ENCODE peak calls at places on chromosomes 16 and 17, in ten cellular contexts. G is testis, C is ovary, F is GM12878, S is endothelial cell of umbilical vein, M is esophagus muscularis mucosa, Q is suprapubic skin, W is body of pancreas, T is heart left ventricle, H is prostate gland. K is an unnamed sample. For H3K27me3, the result is how much of the 10 kb centered on the place peaks cover.

GRCh38 chr16:88052661-88053060 is 101.4 kb downstream of the BANP start:
- DNase-seq in G (no peak), M (no peak), W (no peak), C (no peak), H (no peak), Q (no peak), S (no peak), F (no peak), T (no peak), K (no peak)

GRCh38 chr17:80104321-80104955 is 3.1 kb downstream of the GAA start:
- DNase-seq in M (no peak), W (no peak), T (no peak), Q (no peak), F (no peak), C (peak), H (no peak), S (no peak), G (peak), K (no peak)

GRCh38 chr16:85614338-85615013 is 1.4 kb downstream of the GSE1 start:
- DNase-seq in W (peak), Q (no peak), S (no peak), T (no peak), G (no peak), F (no peak), M (no peak), H (no peak), C (peak), K (no peak)

GRCh38 chr16:3587547-3588110 is 10.4 kb upstream of the NLRC3 start:
- DNase-seq in Q (no peak), C (no peak), M (no peak), H (no peak), S (no peak), F (no peak), T (no peak), G (no peak), W (no peak), K (no peak)

GRCh38 chr17:42554250-42555121 is 1.8 kb downstream of the HSD17B1 start:
- DNase-seq in Q (peak), H (peak), G (peak), M (peak), C (peak), W (peak), F (no peak), T (peak), S (peak), K (no peak)

GRCh38 chr17:44546711-44547606 is 10.3 kb upstream of the FZD2 start:
- DNase-seq in F (no peak), G (no peak), W (no peak), H (no peak), M (no peak), S (peak), Q (no peak), C (no peak), T (no peak), K (no peak)

GRCh38 chr17:77681820-77682219 is 276.7 kb upstream of the TNRC6C start:
- DNase-seq in T (peak), C (peak), Q (peak), M (no peak), W (no peak), S (no peak), F (no peak), G (peak), H (peak), K (no peak)

GRCh38 chr17:70017112-70017511 is 57.9 kb upstream of the KCNJ16 start:
- DNase-seq in W (no peak), G (no peak), H (no peak), C (no peak), Q (no peak), M (no peak), T (no peak), F (no peak), S (no peak), K (no peak)

GRCh38 chr16:56911771-56912541 is 20.0 kb upstream of the HERPUD1 start:
- DNase-seq in Q (no peak), G (peak), C (peak), W (no peak), F (peak), M (no peak), H (no peak), S (no peak), T (peak), K (no peak)

GRCh38 chr17:78266771-78267170 is 35.3 kb downstream of the TMEM235 start:
- DNase-seq in M (no peak), H (no peak), T (no peak), Q (no peak), F (no peak), C (no peak), S (no peak), G (no peak), W (no peak), K (no peak)

GRCh38 chr16:4389051-4389955 is 17.7 kb downstream of the VASN start:
- DNase-seq in F (no peak), C (no peak), M (no peak), T (no peak), S (no peak), G (no peak), Q (no peak), W (no peak), H (no peak), K (no peak)

GRCh38 chr17:64718058-64718457 is 56.0 kb upstream of the SMURF2 start:
- DNase-seq in W (no peak), G (no peak), S (no peak), F (no peak), H (no peak), C (no peak), Q (no peak), T (no peak), M (no peak), K (no peak)

GRCh38 chr17:43733956-43734355 is 24.6 kb downstream of the SOST start:
- DNase-seq in F (no peak), W (no peak), G (no peak), H (no peak), T (no peak), S (no peak), C (no peak), Q (no peak), M (no peak), K (no peak)

GRCh38 chr16:65657556-65657955 is 535.7 kb upstream of the CDH11 start:
- DNase-seq in F (no peak), T (no peak), W (no peak), G (no peak), M (no peak), S (no peak), Q (no peak), C (no peak), H (no peak), K (no peak)

GRCh38 chr16:67726106-67727034 is 7.3 kb upstream of the GFOD2 start:
- DNase-seq in M (no peak), S (peak), W (no peak), F (no peak), C (peak), G (no peak), T (no peak), H (no peak), Q (no peak), K (no peak)

DNA sequence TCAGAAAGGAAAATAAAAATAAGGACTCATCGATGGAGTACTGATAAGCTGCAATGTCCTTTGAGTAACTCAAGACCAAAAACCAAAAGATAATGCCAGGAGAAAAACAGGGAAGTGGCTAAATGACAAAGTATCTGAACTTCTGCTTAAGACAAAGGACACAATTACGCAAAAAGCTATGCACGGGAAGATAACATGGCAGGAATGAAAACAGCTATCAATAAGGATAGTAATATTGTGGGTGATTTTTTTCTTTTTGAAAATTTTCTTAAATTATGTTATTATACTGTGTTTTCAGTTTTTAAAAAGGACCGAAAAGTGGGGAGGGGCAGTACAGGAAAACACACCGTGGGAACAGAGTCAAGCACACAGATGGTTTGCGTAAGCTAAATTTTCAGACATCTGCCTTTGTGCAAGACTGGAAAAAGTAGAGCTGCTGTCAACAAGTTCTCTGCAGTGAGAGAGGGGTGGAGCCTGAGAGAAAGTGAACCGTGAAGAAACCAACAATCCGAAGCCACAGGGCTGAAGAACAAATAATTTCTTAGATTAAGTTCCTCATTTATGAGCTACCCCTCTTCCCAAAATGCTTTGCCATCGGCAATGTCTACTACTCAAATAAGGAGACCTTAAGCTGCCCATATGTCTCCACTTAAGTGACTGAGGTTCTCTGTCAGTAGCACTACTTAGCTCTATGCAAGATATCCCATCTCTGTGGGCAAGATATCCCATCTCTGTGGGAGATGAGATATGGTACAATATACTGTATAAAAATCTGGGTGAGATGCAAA is 99.9 kb upstream of the CORO6 start:
- DNase-seq in C (no peak), Q (no peak), T (peak), S (peak), W (peak), G (peak), M (peak), F (peak), H (peak), K (no peak)
- TF ChIP-seq POLR2A in C (no peak), Q (no peak), T (no peak), S (no peak), W (no peak), G (no peak), M (peak), F (peak), H (no peak), K (no peak)

DNA sequence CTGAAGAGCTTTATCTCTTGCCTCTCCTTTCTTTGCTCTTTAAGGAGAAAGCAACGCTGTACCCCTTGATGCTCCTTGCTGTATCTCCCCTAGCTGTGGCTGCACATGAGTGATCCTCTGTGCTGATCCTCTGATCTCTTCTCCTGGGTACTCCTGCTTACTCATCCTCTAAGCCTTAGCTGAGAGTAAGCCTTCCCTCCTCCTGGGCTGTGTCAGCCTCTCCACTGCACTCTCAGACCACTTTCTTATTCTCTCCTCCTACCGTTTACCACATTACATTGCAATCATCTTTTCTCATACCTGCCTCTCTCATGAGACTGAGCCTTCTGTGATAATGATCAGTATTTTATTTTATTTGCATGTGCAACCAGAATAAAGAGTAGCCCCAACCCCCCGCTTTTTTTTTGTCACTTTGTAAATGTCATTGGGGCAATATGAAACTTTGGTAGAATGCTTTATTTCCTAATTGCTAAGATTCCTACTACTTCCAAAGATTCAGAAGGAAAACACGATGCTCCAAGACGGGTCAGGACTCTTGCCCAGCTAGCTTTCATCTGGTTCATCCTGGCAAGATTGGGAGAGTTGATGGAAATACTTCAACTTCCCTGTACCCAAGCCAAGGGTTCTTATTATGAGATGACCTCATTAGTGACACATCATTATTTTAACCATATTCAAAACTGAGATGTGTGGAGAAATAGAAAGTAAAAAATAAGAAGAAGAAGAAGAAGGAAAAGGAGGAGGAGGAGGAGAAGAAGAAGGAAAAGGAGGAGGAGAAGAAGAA is 25.3 kb downstream of the SOX9 start:
- DNase-seq in W (no peak), T (no peak), F (no peak), C (no peak), Q (no peak), M (no peak), G (no peak), S (no peak), H (no peak), K (no peak)
- TF ChIP-seq CTCF in W (no peak), T (no peak), F (no peak), C (no peak), Q (no peak), M (no peak), G (no peak), S (no peak), H (no peak), K (no peak)

DNA sequence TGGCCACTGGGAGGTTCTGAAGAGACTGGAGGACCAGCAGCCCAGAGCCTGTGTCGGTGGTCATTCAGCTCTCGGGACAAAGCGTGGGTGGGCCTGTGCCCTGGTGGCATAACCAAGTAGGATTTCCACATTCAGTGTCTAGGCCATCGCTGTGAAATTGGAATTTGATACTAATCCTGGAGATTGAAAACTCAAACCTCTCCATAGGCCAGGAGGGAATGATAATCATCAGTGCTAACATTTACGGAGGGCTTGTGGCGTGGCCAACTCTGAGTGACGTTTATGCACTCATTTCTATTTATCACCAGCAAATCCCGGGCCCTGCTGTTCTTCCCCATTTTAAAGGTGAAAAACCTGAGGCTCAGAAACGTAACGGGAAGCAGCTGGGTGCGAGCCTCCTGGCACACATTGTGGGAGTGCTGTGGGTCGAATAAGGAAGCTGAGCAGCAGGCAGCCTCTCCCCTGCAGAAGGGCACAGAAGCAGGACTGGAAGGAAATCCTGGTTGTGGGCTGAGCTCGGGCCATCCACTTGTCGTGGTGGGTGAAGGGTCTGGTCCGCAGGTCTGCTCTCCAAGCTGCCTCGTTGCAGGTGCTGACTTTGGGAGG is 33.1 kb downstream of the RAI1 start:
- DNase-seq in G (no peak), S (no peak), M (no peak), C (no peak), F (no peak), T (no peak), H (no peak), W (no peak), Q (no peak), K (no peak)
- H3K27me3 ChIP-seq in G (under half), S (under half), M (under half), C (under half), F (under half), T (under half), H (under half), W (under half), Q (under half), K (under half)

GRCh38 chr16:31501966-31502348 is 6.2 kb downstream of the RUSF1 start:
- DNase-seq in Q (no peak), W (no peak), C (no peak), S (no peak), G (no peak), M (no peak), T (no peak), F (no peak), H (no peak), K (no peak)

GRCh38 chr16:31504159-31504558 is 4.0 kb downstream of the RUSF1 start:
- DNase-seq in H (no peak), F (no peak), C (no peak), T (no peak), S (peak), Q (no peak), M (no peak), G (no peak), W (no peak), K (no peak)

GRCh38 chr16:31499928-31500327 is 8.3 kb downstream of the RUSF1 start:
- DNase-seq in W (no peak), M (no peak), C (no peak), H (no peak), T (no peak), G (no peak), S (no peak), F (no peak), Q (no peak), K (no peak)

GRCh38 chr16:31502981-31503380 is 5.2 kb downstream of the RUSF1 start:
- DNase-seq in M (no peak), S (no peak), Q (no peak), H (no peak), G (no peak), C (no peak), T (no peak), W (no peak), F (no peak), K (no peak)

DNA sequence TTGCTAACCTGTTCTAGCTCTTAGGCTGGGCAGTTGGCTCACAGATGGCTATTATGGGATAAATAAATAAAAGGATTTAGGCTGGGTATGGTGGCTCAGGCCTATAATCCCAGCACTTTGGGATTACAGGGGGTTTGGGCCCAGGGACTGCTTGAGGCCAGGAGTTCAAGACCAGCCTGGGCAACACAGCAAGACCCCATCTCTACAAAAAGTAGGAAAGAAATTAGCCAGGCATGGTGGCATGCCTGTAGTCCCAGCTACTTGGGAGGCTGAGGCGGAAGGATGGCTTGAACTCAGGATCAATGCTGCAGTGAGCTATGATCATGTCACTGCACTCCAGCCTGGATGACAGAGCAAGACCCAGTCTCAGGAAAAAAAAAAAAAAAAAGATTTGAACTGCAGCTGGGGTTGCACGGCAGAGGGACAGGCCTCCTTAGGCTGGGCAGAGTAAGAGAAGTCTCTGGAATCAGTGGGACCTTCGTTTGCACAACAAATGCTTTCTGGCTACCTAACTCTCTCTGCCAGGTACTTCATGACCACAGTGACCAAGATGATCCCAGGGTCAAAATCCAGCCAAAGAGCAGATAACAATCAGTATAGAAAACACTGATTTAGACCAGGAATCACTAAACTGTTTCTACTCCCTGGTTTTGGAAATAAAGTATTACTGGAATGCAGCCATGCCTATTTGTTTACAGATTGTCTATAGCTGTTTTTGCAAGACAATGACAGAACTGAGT is 6.8 kb downstream of the RUSF1 start:
- DNase-seq in F (no peak), M (no peak), C (no peak), S (no peak), W (no peak), T (no peak), G (no peak), H (no peak), Q (no peak), K (no peak)
- TF ChIP-seq POLR2A in F (no peak), M (no peak), C (no peak), S (no peak), W (no peak), T (no peak), G (no peak), H (no peak), Q (no peak), K (no peak)

GRCh38 chr17:75898065-75898464 is 1.3 kb upstream of the TRIM65 start:
- DNase-seq in M (no peak), G (no peak), C (no peak), H (no peak), Q (no peak), S (no peak), T (no peak), W (no peak), F (no peak), K (no peak)

GRCh38 chr17:75894049-75894742 is 2.6 kb downstream of the TRIM65 start:
- DNase-seq in F (no peak), M (no peak), W (no peak), Q (no peak), S (no peak), T (no peak), C (no peak), G (no peak), H (no peak), K (no peak)

GRCh38 chr17:75897076-75898019 is 597 bp upstream of the TRIM65 start:
- DNase-seq in H (no peak), Q (no peak), S (no peak), T (no peak), M (no peak), G (no peak), C (no peak), F (no peak), W (no peak), K (no peak)

GRCh38 chr17:75898791-75899190 is 2.0 kb upstream of the TRIM65 start:
- DNase-seq in Q (no peak), S (no peak), W (no peak), T (no peak), C (no peak), G (no peak), H (no peak), M (no peak), F (no peak), K (no peak)

DNA sequence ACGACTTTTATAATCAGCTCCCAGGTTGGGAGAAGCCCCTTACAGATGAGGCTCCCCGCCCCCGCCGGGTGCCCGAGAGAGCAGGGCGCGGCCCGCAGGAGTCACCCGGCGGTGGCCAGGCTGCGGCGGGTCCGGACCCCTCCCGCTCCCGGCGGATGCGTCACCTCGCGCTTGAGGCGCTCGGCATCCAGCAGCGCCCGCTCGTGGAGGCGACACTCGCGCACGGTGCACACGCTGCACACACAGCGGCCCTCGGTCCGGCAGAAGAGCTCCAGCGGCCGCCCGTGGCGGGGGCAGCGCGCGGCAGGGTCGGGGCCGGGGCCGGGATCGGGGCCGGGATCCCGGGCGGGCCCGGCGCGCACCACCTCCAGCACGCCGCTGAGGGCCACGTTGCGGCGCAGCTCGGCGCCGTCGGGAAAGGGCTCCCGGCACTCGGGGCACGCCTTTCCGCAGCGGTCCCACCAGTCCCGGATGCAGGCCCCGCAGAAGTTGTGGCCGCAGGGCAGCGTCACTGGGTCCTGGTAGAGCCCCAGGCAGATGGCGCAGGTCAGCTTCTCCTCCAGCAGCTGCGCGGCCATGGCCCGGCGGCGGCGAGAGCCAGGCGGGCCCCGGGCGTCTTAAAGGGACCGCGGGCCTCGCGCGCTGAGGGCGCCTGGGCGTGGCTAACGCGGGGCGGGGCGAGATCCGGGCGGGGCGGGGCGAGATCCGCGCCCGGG is at the start of gene TRIM65:
- DNase-seq in G (peak), W (peak), Q (peak), M (no peak), S (peak), C (peak), T (peak), H (peak), F (no peak), K (no peak)
- TF ChIP-seq CTCF in G (peak), W (peak), Q (peak), M (peak), S (peak), C (no peak), T (peak), H (peak), F (peak), K (peak)

GRCh38 chr17:48644910-48645557 is 18.9 kb upstream of the HOXB9 start:
- DNase-seq in G (no peak), F (no peak), C (no peak), H (no peak), M (no peak), W (no peak), Q (no peak), S (no peak), T (no peak), K (no peak)
- H3K27me3 ChIP-seq in G (under half), F (under half), C (under half), H (under half), M (half or more), W (under half), Q (half or more), S (half or more), T (half or more), K (under half)

GRCh38 chr17:39687546-39688474 is at the start of gene PGAP3:
- DNase-seq in C (peak), M (peak), Q (peak), F (peak), H (peak), G (peak), T (peak), S (peak), W (peak), K (no peak)
- TF ChIP-seq POLR2A in C (peak), M (no peak), Q (no peak), F (peak), H (peak), G (no peak), T (peak), S (peak), W (no peak), K (no peak)